ENCODE peak calls at places on chromosomes 2 and 18, in six cellular contexts. Q is PC-3; X is Calu3; B is right lobe of liver; S is activated CD4-positive, alpha-beta T cell treated with anti-CD3 and anti-CD28 coated beads for 24 hours; P is Caki2. G is an unnamed sample.

GRCh38 chr2:232219496-232219870 is 159.1 kb upstream of the ALPP start:
- DNase-seq in Q (no peak), X (no peak), B (no peak), S (no peak), P (no peak), G (no peak)

GRCh38 chr18:45617284-45617683 is 2.0 kb downstream of the SLC14A2 start:
- DNase-seq in Q (peak), X (peak), B (no peak), S (no peak), P (peak), G (no peak)

GRCh38 chr2:237956402-237956736 is 10.4 kb upstream of the UBE2F start:
- DNase-seq in Q (no peak), X (no peak), B (no peak), S (no peak), P (no peak), G (no peak)

GRCh38 chr18:61569176-61569892 is 236.1 kb downstream of the CDH20 start:
- DNase-seq in Q (peak), X (peak), B (no peak), S (no peak), P (peak), G (peak)

GRCh38 chr2:164009801-164010337 is 274.1 kb upstream of the FIGN start:
- DNase-seq in Q (no peak), X (no peak), B (no peak), S (no peak), P (no peak), G (no peak)

GRCh38 chr2:226963528-226963927 is 127.7 kb downstream of the RHBDD1 start:
- DNase-seq in Q (peak), X (no peak), B (no peak), S (no peak), P (peak), G (peak)

GRCh38 chr18:26470011-26470637 is 78.2 kb downstream of the KCTD1 start:
- DNase-seq in Q (no peak), X (no peak), B (no peak), S (no peak), P (no peak), G (no peak)

GRCh38 chr18:79494936-79495335 is 99.2 kb downstream of the NFATC1 start:
- DNase-seq in Q (no peak), X (no peak), B (no peak), S (no peak), P (no peak), G (no peak)

GRCh38 chr2:50650398-50650810 is 381.5 kb downstream of the NRXN1 start:
- DNase-seq in Q (no peak), X (no peak), B (no peak), S (no peak), P (no peak), G (no peak)

GRCh38 chr2:111031546-111032484 is 88.9 kb upstream of the BCL2L11 start:
- DNase-seq in Q (peak), X (no peak), B (no peak), S (no peak), P (no peak), G (no peak)